ENCODE peak calls at places on chromosomes 4 and X, in four cellular contexts. One of them, this sample, is unnamed.

GRCh38 chrX:42530027-42530426 is 247.9 kb downstream of the PPP1R2C start:
- DNase-seq in CD4-positive, alpha-beta T cell: no peak
- DNase-seq in retina: no peak
- DNase-seq in GOT3: no peak
- DNase-seq in this sample: no peak

GRCh38 chr4:25884040-25884788 is 21.4 kb upstream of the SEL1L3 start:
- DNase-seq in CD4-positive, alpha-beta T cell: no peak
- DNase-seq in retina: no peak
- DNase-seq in GOT3: no peak
- DNase-seq in this sample: no peak

GRCh38 chrX:106894978-106895452 is 8.1 kb downstream of the RIPPLY1 start:
- DNase-seq in CD4-positive, alpha-beta T cell: no peak
- DNase-seq in retina: no peak
- DNase-seq in GOT3: no peak
- DNase-seq in this sample: no peak

GRCh38 chr4:141020801-141021261 is 112.4 kb downstream of the RNF150 start:
- DNase-seq in CD4-positive, alpha-beta T cell: no peak
- DNase-seq in retina: no peak
- DNase-seq in GOT3: no peak
- DNase-seq in this sample: no peak

GRCh38 chr4:25154594-25155265 is 5.5 kb downstream of the SEPSECS start:
- DNase-seq in CD4-positive, alpha-beta T cell: no peak
- DNase-seq in retina: no peak
- DNase-seq in GOT3: no peak
- DNase-seq in this sample: no peak

GRCh38 chrX:143206961-143207360 is 181.2 kb downstream of the SPANXN4 start:
- DNase-seq in CD4-positive, alpha-beta T cell: no peak
- DNase-seq in retina: no peak
- DNase-seq in GOT3: no peak
- DNase-seq in this sample: no peak

GRCh38 chr4:6605114-6605513 is 30.1 kb downstream of the MAN2B2 start:
- DNase-seq in CD4-positive, alpha-beta T cell: no peak
- DNase-seq in retina: no peak
- DNase-seq in GOT3: no peak
- DNase-seq in this sample: no peak

GRCh38 chrX:138485224-138485623 is 226.3 kb downstream of the FGF13 start:
- DNase-seq in CD4-positive, alpha-beta T cell: no peak
- DNase-seq in retina: no peak
- DNase-seq in GOT3: no peak
- DNase-seq in this sample: no peak

GRCh38 chr4:13910556-13910955 is 283.0 kb upstream of the BOD1L1 start:
- DNase-seq in CD4-positive, alpha-beta T cell: no peak
- DNase-seq in retina: no peak
- DNase-seq in GOT3: no peak
- DNase-seq in this sample: no peak

GRCh38 chr4:169253087-169253675 is 17.6 kb downstream of the SH3RF1 start:
- DNase-seq in CD4-positive, alpha-beta T cell: no peak
- DNase-seq in retina: no peak
- DNase-seq in GOT3: no peak
- DNase-seq in this sample: no peak

GRCh38 chr4:147768113-147768512 is 36.2 kb downstream of the ARHGAP10 start:
- DNase-seq in CD4-positive, alpha-beta T cell: no peak
- DNase-seq in retina: no peak
- DNase-seq in GOT3: no peak
- DNase-seq in this sample: no peak